ENCODE peak calls at places on chromosome 18, in eight cellular contexts. O is NCI-H748 treated with DMSO at 0.1 percent for 48 hours; P is cardiac fibroblast; F is NCI-H460; X is activated naive CD8-positive, alpha-beta T cell treated with anti-CD3 and anti-CD28 coated beads, Interleukin-2, amount 50 U/mL, for 24 hours; R is caudate nucleus; I is astrocyte of the spinal cord; S is AG20443. U is an unnamed sample.

GRCh38 chr18:9993846-9994660 is 80.2 kb downstream of the VAPA start:
- DNase-seq in X (no peak), F (no peak), S (no peak), O (no peak), P (no peak), R (no peak), I (no peak), U (no peak)

GRCh38 chr18:39033312-39033711 is 1467.7 kb upstream of the CELF4 start:
- DNase-seq in S (no peak), P (no peak), R (no peak), I (no peak), F (no peak), O (no peak), X (no peak), U (no peak)

GRCh38 chr18:57208056-57208455 is 61.2 kb downstream of the BOD1L2 start:
- DNase-seq in F (no peak), P (no peak), X (no peak), S (no peak), I (no peak), R (no peak), O (peak), U (no peak)

GRCh38 chr18:37179384-37179783 is 350.5 kb downstream of the KIAA1328 start:
- DNase-seq in I (no peak), X (no peak), O (peak), P (no peak), R (no peak), F (no peak), S (no peak), U (no peak)

GRCh38 chr18:30903566-30903965 is 139.0 kb downstream of the DSC3 start:
- DNase-seq in I (peak), S (no peak), X (no peak), R (no peak), O (no peak), F (no peak), P (peak), U (no peak)

GRCh38 chr18:11078491-11078890 is 70.9 kb downstream of the PIEZO2 start:
- DNase-seq in I (no peak), F (no peak), O (no peak), S (no peak), P (no peak), X (no peak), R (no peak), U (no peak)

GRCh38 chr18:2337552-2338141 is 233.7 kb downstream of the METTL4 start:
- DNase-seq in S (peak), F (peak), X (peak), R (no peak), I (no peak), P (peak), O (no peak), U (no peak)

GRCh38 chr18:2719040-2719439 is 63.5 kb downstream of the SMCHD1 start:
- DNase-seq in X (no peak), P (no peak), I (no peak), F (no peak), S (no peak), R (no peak), O (no peak), U (no peak)

GRCh38 chr18:9389706-9390105 is 55.1 kb downstream of the TWSG1 start:
- DNase-seq in X (no peak), P (no peak), S (no peak), F (no peak), O (no peak), I (no peak), R (no peak), U (no peak)

GRCh38 chr18:27871731-27872130 is 305.2 kb downstream of the CDH2 start:
- DNase-seq in X (no peak), P (no peak), R (no peak), O (no peak), I (no peak), F (no peak), S (no peak), U (no peak)

GRCh38 chr18:45910405-45911023 is 56.6 kb downstream of the EPG5 start:
- DNase-seq in P (peak), X (peak), F (peak), I (peak), S (peak), O (no peak), R (no peak), U (no peak)

GRCh38 chr18:6917082-6917481 is 187.6 kb downstream of the ARHGAP28 start:
- DNase-seq in I (no peak), X (no peak), F (no peak), O (no peak), P (peak), R (no peak), S (no peak), U (no peak)

U was measured in C1 segment of cervical spinal cord.